ENCODE peak calls at places on chromosomes 7 and 10, in six cellular contexts. H is Peyer's patch; Y is SJSA1; M is cardiac muscle cell; G is naive thymus-derived CD4-positive, alpha-beta T cell; U is hepatocyte. W is an unnamed sample.

GRCh38 chr10:7585228-7585627 is 81.5 kb downstream of the ITIH5 start:
- DNase-seq in H (no peak), G (peak; percentile 3), U (no peak), Y (no peak), M (no peak), W (no peak)

GRCh38 chr10:37741831-37742230 is 115.6 kb downstream of the ZNF248 start:
- DNase-seq in M (no peak), H (no peak), Y (peak; percentile 14), G (no peak), U (no peak), W (no peak)

GRCh38 chr10:52440612-52441285 is 126.7 kb downstream of the DKK1 start:
- DNase-seq in H (no peak), Y (no peak), M (no peak), U (no peak), G (no peak), W (no peak)

GRCh38 chr7:26368542-26368941 is 76.9 kb downstream of the SNX10 start:
- DNase-seq in G (no peak), U (no peak), M (no peak), Y (no peak), H (no peak), W (no peak)

GRCh38 chr7:139059905-139060304 is 24.1 kb upstream of the ZC3HAV1L start:
- DNase-seq in M (no peak), G (no peak), Y (no peak), U (no peak), H (no peak), W (no peak)

GRCh38 chr10:103584216-103585010 is 90.9 kb downstream of the NEURL1 start:
- DNase-seq in M (peak; percentile 38), Y (no peak), U (no peak), G (peak; percentile 61), H (peak; percentile 78), W (no peak)

GRCh38 chr7:80309971-80310549 is 175.4 kb downstream of the GNAI1 start:
- DNase-seq in G (peak; percentile 31), H (no peak), U (no peak), M (peak; percentile 27), Y (no peak), W (no peak)

GRCh38 chr10:108469940-108470339 is 1305.4 kb upstream of the SORCS1 start:
- DNase-seq in Y (no peak), M (no peak), U (no peak), H (no peak), G (no peak), W (no peak)

GRCh38 chr10:116785867-116786266 is 43.5 kb upstream of the HSPA12A start:
- DNase-seq in G (no peak), M (no peak), Y (no peak), U (no peak), H (no peak), W (no peak)

GRCh38 chr7:120988591-120989299 is at the start of gene CPED1:
- DNase-seq in U (peak; percentile 84), M (peak; percentile 81), Y (peak; percentile 83), G (peak; percentile 17), H (peak; percentile 75), W (peak; percentile 51)

GRCh38 chr7:156043435-156044123 is 231.3 kb upstream of the SHH start:
- DNase-seq in G (no peak), U (no peak), H (peak; percentile 28), M (no peak), Y (no peak), W (no peak)

GRCh38 chr7:121562274-121562673 is 166.2 kb upstream of the FAM3C start:
- DNase-seq in U (no peak), G (no peak), H (no peak), Y (no peak), M (peak; percentile 14), W (no peak)

GRCh38 chr10:43226851-43227845 is 39.7 kb downstream of the RASGEF1A start:
- DNase-seq in H (peak; percentile 32), Y (no peak), U (no peak), G (no peak), M (no peak), W (no peak)

GRCh38 chr10:45592926-45593325 is 79.6 kb downstream of the ZFAND4 start:
- DNase-seq in H (no peak), U (no peak), M (no peak), G (no peak), Y (no peak), W (no peak)

GRCh38 chr10:86821600-86821999 is 65.2 kb downstream of the BMPR1A start:
- DNase-seq in Y (peak; percentile 23), M (peak; percentile 92), H (no peak), U (no peak), G (no peak), W (no peak)

GRCh38 chr7:116710764-116711452 is 38.9 kb downstream of the MET start:
- DNase-seq in Y (no peak), U (no peak), H (no peak), G (no peak), M (no peak), W (peak; percentile 68)

GRCh38 chr10:61464461-61465215 is 11.5 kb upstream of the TMEM26 start:
- DNase-seq in M (peak; percentile 54), Y (peak; percentile 20), G (no peak), U (no peak), H (no peak), W (peak; percentile 6)

GRCh38 chr7:1106783-1107421 is 19.0 kb downstream of the GPER1 start:
- DNase-seq in M (no peak), Y (no peak), U (no peak), H (no peak), G (no peak), W (no peak)

GRCh38 chr10:89549510-89549909 is 14.1 kb upstream of the SLC16A12 start:
- DNase-seq in Y (no peak), H (no peak), U (no peak), G (no peak), M (no peak), W (peak; percentile 59)

GRCh38 chr7:151694828-151695580 is 175.3 kb upstream of the RHEB start:
- DNase-seq in U (peak; percentile 77), M (no peak), Y (no peak), H (peak; percentile 70), G (no peak), W (no peak)

GRCh38 chr7:128361463-128362441 is at the start of gene PRRT4:
- DNase-seq in H (no peak), Y (no peak), G (peak; percentile 68), M (peak; percentile 38), U (peak; percentile 71), W (no peak)

GRCh38 chr7:109782806-109783205 is 1213.1 kb downstream of the DNAJB9 start:
- DNase-seq in U (no peak), H (no peak), Y (no peak), M (no peak), G (no peak), W (no peak)

GRCh38 chr10:118721005-118721876 is 33.5 kb downstream of the CACUL1 start:
- DNase-seq in G (peak; percentile 64), H (peak; percentile 78), U (peak; percentile 60), Y (peak; percentile 71), M (peak; percentile 69), W (peak; percentile 31)

GRCh38 chr7:55071411-55072188 is 52.8 kb downstream of the EGFR start:
- DNase-seq in H (no peak), G (no peak), Y (no peak), M (peak; percentile 71), U (no peak), W (no peak)

GRCh38 chr7:55072251-55072650 is 53.4 kb downstream of the EGFR start:
- DNase-seq in U (no peak), M (no peak), G (no peak), Y (no peak), H (no peak), W (no peak)

GRCh38 chr7:55070839-55071238 is 52.0 kb downstream of the EGFR start:
- DNase-seq in U (no peak), H (no peak), G (no peak), Y (no peak), M (no peak), W (no peak)

GRCh38 chr7:55069271-55069792 is 50.5 kb downstream of the EGFR start:
- DNase-seq in G (no peak), H (no peak), U (no peak), Y (peak; percentile 51), M (no peak), W (no peak)

GRCh38 chr7:55070271-55070743 is 51.5 kb downstream of the EGFR start:
- DNase-seq in G (no peak), U (no peak), H (no peak), Y (no peak), M (no peak), W (no peak)
- H3K27ac ChIP-seq in G (no peak overlapping the region), U (peak overlapping the region; percentile 82), H (no peak overlapping the region), Y (no peak overlapping the region), M (no peak overlapping the region), W (peak overlapping the region; percentile 97)

GRCh38 chr10:9024210-9024609 is 969.7 kb downstream of the GATA3 start:
- DNase-seq in G (no peak), U (no peak), H (no peak), Y (no peak), M (no peak), W (peak; percentile 81)

GRCh38 chr10:9018844-9019173 is 964.3 kb downstream of the GATA3 start:
- DNase-seq in H (no peak), M (no peak), Y (no peak), U (no peak), G (no peak), W (no peak)

GRCh38 chr10:9015005-9015404 is 960.5 kb downstream of the GATA3 start:
- DNase-seq in G (no peak), U (no peak), Y (no peak), H (no peak), M (peak; percentile 1), W (peak; percentile 4)

GRCh38 chr10:9016930-9017329 is 962.4 kb downstream of the GATA3 start:
- DNase-seq in Y (no peak), G (no peak), H (no peak), M (no peak), U (no peak), W (no peak)

GRCh38 chr10:9018161-9018843 is 963.8 kb downstream of the GATA3 start:
- DNase-seq in H (no peak), M (no peak), G (no peak), U (no peak), Y (no peak), W (no peak)
- H3K9me3 ChIP-seq in H (no peaks in the 10 kb centered on the region), M (no peaks in the 10 kb centered on the region), G (no peaks in the 10 kb centered on the region), U (no peaks in the 10 kb centered on the region), Y (no peaks in the 10 kb centered on the region), W (no peaks in the 10 kb centered on the region)

GRCh38 chr7:87220734-87221215 is 1.2 kb upstream of the TMEM243 start:
- DNase-seq in Y (no peak), M (peak; percentile 25), H (peak; percentile 61), U (peak; percentile 53), G (no peak), W (no peak)
- H3K27ac ChIP-seq in Y (no peak overlapping the region), M (no peak overlapping the region), H (peak overlapping the region; percentile 86), U (no peak overlapping the region), G (peak overlapping the region; percentile 96), W (no peak overlapping the region)

GRCh38 chr7:157587051-157587450 is 250.2 kb downstream of the DNAJB6 start:
- DNase-seq in G (no peak), H (no peak), U (no peak), Y (no peak), M (no peak), W (no peak)

GRCh38 chr7:157586426-157586955 is 249.7 kb downstream of the DNAJB6 start:
- DNase-seq in U (no peak), G (no peak), M (no peak), Y (no peak), H (no peak), W (no peak)

GRCh38 chr7:157589680-157590079 is 252.9 kb downstream of the DNAJB6 start:
- DNase-seq in Y (no peak), H (no peak), U (no peak), M (no peak), G (no peak), W (no peak)

GRCh38 chr7:157587487-157588270 is 250.9 kb downstream of the DNAJB6 start:
- DNase-seq in M (no peak), G (no peak), H (no peak), U (no peak), Y (no peak), W (no peak)

GRCh38 chr7:157588271-157588589 is 251.4 kb downstream of the DNAJB6 start:
- DNase-seq in H (no peak), G (no peak), M (no peak), Y (no peak), U (no peak), W (no peak)
- H3K9me3 ChIP-seq in H (no peaks in the 10 kb centered on the region), G (no peaks in the 10 kb centered on the region), M (no peaks in the 10 kb centered on the region), Y (no peaks in the 10 kb centered on the region), U (no peaks in the 10 kb centered on the region), W (peaks cover 40% of the 10 kb centered on the region)

W was measured in mammary epithelial cell.